ENCODE peak calls at places on chromosome 18, in six cellular contexts. T is CD8-positive, alpha-beta memory T cell; E is effector memory CD4-positive, alpha-beta T cell; K is M059J; P is SK-MEL-5; I is heart right ventricle. F is an unnamed sample.

GRCh38 chr18:78875998-78876650 is 103.5 kb upstream of the SALL3 start:
- DNase-seq in E (no peak), T (no peak), K (no peak), I (no peak), P (no peak), F (no peak)

GRCh38 chr18:57210101-57210661 is 63.3 kb downstream of the BOD1L2 start:
- DNase-seq in K (peak), P (peak), I (peak), T (no peak), E (no peak), F (peak)

GRCh38 chr18:10403675-10404074 is 50.8 kb upstream of the APCDD1 start:
- DNase-seq in P (no peak), K (no peak), I (no peak), E (no peak), T (no peak), F (no peak)

GRCh38 chr18:9918016-9918680 is 4.3 kb downstream of the VAPA start:
- DNase-seq in P (peak), E (no peak), T (no peak), I (no peak), K (peak), F (peak)

GRCh38 chr18:48933578-48934399 is 17.0 kb downstream of the SMAD7 start:
- DNase-seq in I (no peak), E (no peak), P (no peak), K (no peak), T (no peak), F (no peak)

GRCh38 chr18:6859676-6860422 is 130.3 kb downstream of the ARHGAP28 start:
- DNase-seq in P (no peak), K (peak), T (no peak), E (no peak), I (no peak), F (no peak)

GRCh38 chr18:76458522-76459311 is 36.3 kb downstream of the ZNF516 start:
- DNase-seq in E (no peak), I (no peak), K (no peak), T (no peak), P (no peak), F (no peak)

GRCh38 chr18:8556424-8556823 is 52.8 kb upstream of the RAB12 start:
- DNase-seq in E (no peak), T (no peak), P (no peak), K (no peak), I (no peak), F (no peak)

GRCh38 chr18:7272268-7273049 is 41.6 kb downstream of the LRRC30 start:
- DNase-seq in E (no peak), T (no peak), P (peak), K (peak), I (peak), F (peak)

GRCh38 chr18:6992761-6993160 is 124.8 kb downstream of the LAMA1 start:
- DNase-seq in I (no peak), P (no peak), K (no peak), T (no peak), E (no peak), F (no peak)

GRCh38 chr18:58787750-58788149 is 76.9 kb upstream of the ZNF532 start:
- DNase-seq in T (no peak), P (no peak), K (peak), I (no peak), E (no peak), F (no peak)

GRCh38 chr18:4107049-4107459 is 348.1 kb downstream of the DLGAP1 start:
- DNase-seq in I (no peak), P (peak), K (no peak), E (no peak), T (no peak), F (no peak)

GRCh38 chr18:37393945-37394609 is 171.5 kb downstream of the CELF4 start:
- DNase-seq in E (no peak), T (no peak), K (peak), P (no peak), I (peak), F (peak)

GRCh38 chr18:50190236-50190635 is 4.7 kb downstream of the MYO5B start:
- DNase-seq in P (no peak), E (no peak), I (no peak), K (peak), T (no peak), F (peak)

GRCh38 chr18:8943900-8944870 is 158.3 kb upstream of the NDUFV2 start:
- DNase-seq in P (no peak), T (no peak), I (no peak), K (peak), E (no peak), F (peak)

GRCh38 chr18:45050712-45051639 is 370.3 kb downstream of the SETBP1 start:
- DNase-seq in P (peak), I (no peak), T (no peak), K (peak), E (no peak), F (peak)

GRCh38 chr18:36809590-36810381 is 19.0 kb downstream of the TPGS2 start:
- DNase-seq in K (peak), T (peak), P (peak), E (no peak), I (no peak), F (peak)

GRCh38 chr18:47944972-47945843 is 14.7 kb upstream of the SMAD2 start:
- DNase-seq in E (no peak), T (no peak), P (peak), K (peak), I (no peak), F (peak)

GRCh38 chr18:38996056-38996455 is 1430.5 kb upstream of the CELF4 start:
- DNase-seq in P (no peak), I (no peak), T (no peak), E (no peak), K (no peak), F (no peak)